ENCODE peak calls at places on chromosomes 11 and 22, in four cellular contexts. T is K562, G is GM12878, I is HepG2. S is an unnamed sample.

GRCh38 chr11:61912530-61912898 is 4.9 kb downstream of the RAB3IL1 start:
- DNase-seq in T (no peak), G (no peak), I (no peak), S (peak; percentile 17)

GRCh38 chr11:112162761-112163669 is 879 bp downstream of the IL18 start:
- DNase-seq in T (no peak), I (peak; percentile 21), G (no peak), S (no peak)

GRCh38 chr22:40281717-40282116 is 64.6 kb upstream of the ADSL start:
- DNase-seq in I (no peak), G (no peak), T (no peak), S (no peak)

GRCh38 chr11:43693731-43694130 is 13.2 kb downstream of the HSD17B12 start:
- DNase-seq in T (peak; percentile 22), G (no peak), I (no peak), S (no peak)

GRCh38 chr11:108218455-108218854 is 4.0 kb downstream of the NPAT start:
- DNase-seq in I (no peak), T (peak; percentile 34), G (no peak), S (no peak)

GRCh38 chr22:40363059-40363458 is 7.3 kb upstream of the SGSM3 start:
- DNase-seq in I (no peak), T (no peak), G (no peak), S (no peak)

GRCh38 chr11:133982901-133983300 is 26.1 kb upstream of the IGSF9B start:
- DNase-seq in T (no peak), G (no peak), I (no peak), S (no peak)

GRCh38 chr11:97349201-97349600 is 959.4 kb downstream of the JRKL start:
- DNase-seq in I (no peak), T (no peak), G (no peak), S (no peak)

GRCh38 chr22:20155330-20156041 is 4.6 kb upstream of the CCDC188 start:
- DNase-seq in G (no peak), T (no peak), I (peak; percentile 19), S (peak; percentile 96)

GRCh38 chr22:20581503-20582170 is 74.2 kb downstream of the MED15 start:
- DNase-seq in I (no peak), T (no peak), G (no peak), S (no peak)

GRCh38 chr11:59556115-59556882 is 45.0 kb downstream of the OR4D9 start:
- DNase-seq in I (peak; percentile 81), G (peak; percentile 58), T (peak; percentile 65), S (peak; percentile 41)

GRCh38 chr22:28817919-28818859 is 17.8 kb upstream of the XBP1 start:
- DNase-seq in T (no peak), I (peak; percentile 79), G (no peak), S (peak; percentile 34)

GRCh38 chr22:28821452-28821851 is 21.1 kb upstream of the XBP1 start:
- DNase-seq in G (no peak), T (no peak), I (no peak), S (no peak)

GRCh38 chr22:28820885-28821284 is 20.5 kb upstream of the XBP1 start:
- DNase-seq in I (no peak), G (no peak), T (no peak), S (no peak)

GRCh38 chr22:28816994-28817530 is 16.7 kb upstream of the XBP1 start:
- DNase-seq in I (no peak), G (no peak), T (no peak), S (no peak)

GRCh38 chr22:28819253-28820096 is 19.1 kb upstream of the XBP1 start:
- DNase-seq in G (no peak), I (peak; percentile 91), T (no peak), S (no peak)
- TF ChIP-seq REST in G (no peak), I (no peak), T (no peak), S (no peak)

GRCh38 chr11:10664005-10664404 is 29.6 kb downstream of the IRAG1 start:
- DNase-seq in I (no peak), T (no peak), G (no peak), S (no peak)
- TF ChIP-seq USF2 in I (no peak), T (no peak), G (no peak), S (no peak)

GRCh38 chr11:69700278-69701140 is 3.3 kb downstream of the FGF19 start:
- DNase-seq in I (peak; percentile 66), T (peak; percentile 78), G (no peak), S (peak; percentile 91)
- TF ChIP-seq POLR2AphosphoS5 in I (no peak), T (no peak), G (no peak), S (no peak)

GRCh38 chr22:27656970-27657369 is 144.6 kb downstream of the MN1 start:
- DNase-seq in T (no peak), G (no peak), I (no peak), S (no peak)
- TF ChIP-seq REST in T (no peak), G (no peak), I (no peak), S (no peak)

GRCh38 chr11:79794057-79794456 is 353.2 kb upstream of the TENM4 start:
- DNase-seq in I (no peak), G (no peak), T (no peak), S (no peak)
- TF ChIP-seq USF2 in I (no peak), G (no peak), T (no peak), S (no peak)

DNA sequence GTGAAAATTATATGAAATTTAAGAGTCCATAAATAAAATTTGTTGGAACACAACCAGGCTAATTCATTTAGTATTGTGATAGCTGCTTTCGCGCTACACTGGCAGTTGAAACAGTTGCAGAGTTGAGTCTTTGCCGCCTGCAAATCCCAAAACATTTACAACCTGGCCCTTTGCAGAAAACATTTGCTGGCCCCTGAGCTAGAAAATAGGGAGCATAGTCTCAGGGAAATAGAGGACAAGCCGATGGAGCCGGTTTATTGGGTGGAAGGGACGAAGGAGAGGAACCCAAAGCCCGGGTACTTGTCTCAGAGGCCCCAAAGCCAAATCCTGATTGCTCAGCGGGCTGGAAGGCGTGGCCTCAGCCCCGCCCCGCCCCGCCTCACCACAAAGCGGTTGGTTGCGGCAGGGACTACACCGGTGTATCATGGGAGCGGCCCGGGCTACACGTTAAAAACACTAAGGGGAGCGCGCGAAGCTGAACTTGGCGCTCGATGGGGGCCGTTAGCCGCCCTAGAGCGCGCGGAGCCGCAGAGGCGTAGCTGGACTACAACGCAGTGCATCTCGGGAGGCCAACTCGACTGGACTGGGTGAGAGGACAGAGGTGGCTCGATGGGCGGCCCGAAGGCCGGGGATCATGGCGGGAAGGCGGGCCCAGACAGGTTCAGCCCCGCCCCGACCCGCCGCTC is 347 bp upstream of the SAC3D1 start:
- DNase-seq in T (peak; percentile 95), G (peak; percentile 86), I (peak; percentile 95), S (peak; percentile 96)
- TF ChIP-seq POLR2AphosphoS5 in T (peak; percentile 47), G (no peak), I (peak; percentile 50), S (peak; percentile 68)

GRCh38 chr11:70082829-70083228 is 4.7 kb downstream of the ANO1 start:
- DNase-seq in G (no peak), I (no peak), T (peak; percentile 41), S (no peak)

GRCh38 chr11:70087446-70088167 is 9.5 kb downstream of the ANO1 start:
- DNase-seq in T (no peak), I (no peak), G (no peak), S (peak; percentile 51)

GRCh38 chr11:70080763-70081162 is 2.6 kb downstream of the ANO1 start:
- DNase-seq in I (no peak), T (no peak), G (no peak), S (no peak)

GRCh38 chr11:70085815-70086769 is 8.0 kb downstream of the ANO1 start:
- DNase-seq in I (no peak), T (no peak), G (no peak), S (no peak)

GRCh38 chr11:70084046-70084984 is 6.2 kb downstream of the ANO1 start:
- DNase-seq in G (no peak), T (no peak), I (no peak), S (peak; percentile 57)
- TF ChIP-seq REST in G (no peak), T (no peak), I (no peak), S (no peak)

GRCh38 chr22:39171623-39172264 is 19.3 kb upstream of the CBX7 start:
- DNase-seq in I (no peak), G (no peak), T (no peak), S (no peak)

GRCh38 chr22:39175127-39176066 is 22.9 kb upstream of the CBX7 start:
- DNase-seq in T (no peak), I (no peak), G (no peak), S (no peak)

GRCh38 chr22:39173050-39173706 is 20.7 kb upstream of the CBX7 start:
- DNase-seq in I (no peak), G (no peak), T (no peak), S (no peak)

GRCh38 chr22:39174498-39175120 is 22.1 kb upstream of the CBX7 start:
- DNase-seq in G (no peak), T (no peak), I (peak; percentile 93), S (peak; percentile 73)

GRCh38 chr22:39173787-39174497 is 21.5 kb upstream of the CBX7 start:
- DNase-seq in T (no peak), I (no peak), G (no peak), S (no peak)
- TF ChIP-seq USF2 in T (no peak), I (no peak), G (no peak), S (no peak)

S was measured in SK-N-SH.